ENCODE peak calls at places on chromosomes 13 and 19, in four cellular contexts. D is heart left ventricle, H is cardiac muscle cell, G is HCT116. C is an unnamed sample. For H3K9me3, the result is how much of the 10 kb centered on the place peaks cover.

GRCh38 chr13:50387124-50387581 is 371.9 kb downstream of the KCNRG start:
- DNase-seq in D (peak), H (no peak), G (no peak), C (no peak)

GRCh38 chr19:5676105-5676671 is 4.1 kb downstream of the MICOS13 start:
- DNase-seq in D (no peak), H (no peak), G (no peak), C (no peak)

GRCh38 chr13:102798653-102799543 is at the start of the genes BIVM and POGLUT2:
- DNase-seq in D (peak), H (peak), G (peak), C (peak)

GRCh38 chr19:47520343-47520806 is 5.5 kb upstream of the NAPA start:
- DNase-seq in D (no peak), H (no peak), G (no peak), C (no peak)

GRCh38 chr13:94481966-94482365 is 2.5 kb upstream of the DCT start:
- DNase-seq in D (no peak), H (peak), G (no peak), C (no peak)

GRCh38 chr19:38425810-38426466 is at the start of gene RASGRP4:
- DNase-seq in D (peak), H (peak), G (no peak), C (no peak)

GRCh38 chr19:33302974-33303790 is 848 bp upstream of the CEBPA start:
- DNase-seq in D (peak), H (peak), G (no peak), C (no peak)

GRCh38 chr13:46492946-46493345 is 60.0 kb upstream of the LRCH1 start:
- DNase-seq in D (peak), H (peak), G (peak), C (peak)

GRCh38 chr13:113114511-113115362 is 7.9 kb upstream of the F10 start:
- DNase-seq in D (peak), H (no peak), G (no peak), C (no peak)

GRCh38 chr19:51107406-51108065 is 673 bp downstream of the CTU1 start:
- DNase-seq in D (no peak), H (no peak), G (peak), C (no peak)

GRCh38 chr13:95784161-95784880 is 107.4 kb downstream of the DNAJC3 start:
- DNase-seq in D (no peak), H (peak), G (no peak), C (no peak)

GRCh38 chr19:5337886-5338595 is 2.6 kb downstream of the PTPRS start:
- DNase-seq in D (no peak), H (no peak), G (no peak), C (no peak)

GRCh38 chr13:19782049-19782726 is 557 bp downstream of the PSPC1 start:
- DNase-seq in D (peak), H (peak), G (no peak), C (no peak)

GRCh38 chr13:29595380-29596063 is at the start of gene SLC7A1:
- DNase-seq in D (peak), H (peak), G (peak), C (peak)

DNA sequence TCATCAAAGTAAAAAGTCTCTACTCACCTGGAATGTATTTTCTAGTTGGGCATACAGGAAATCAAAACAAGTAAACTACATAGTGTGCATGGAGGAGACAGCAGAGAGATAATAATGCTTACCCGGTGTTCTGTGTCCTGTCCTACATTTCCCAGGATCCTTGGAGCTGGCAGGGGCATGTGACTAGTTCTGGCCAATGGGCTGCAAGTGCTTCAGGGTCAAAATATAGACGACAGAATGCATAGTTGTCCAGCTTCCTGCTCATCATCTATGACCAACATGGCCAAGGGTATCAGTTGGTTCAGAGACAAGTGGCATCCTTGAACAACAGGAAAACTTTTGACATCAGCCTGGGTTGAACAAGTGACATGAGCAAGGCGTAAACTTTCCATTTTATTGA is 8.5 kb downstream of the ZNF317 start:
- DNase-seq in D (no peak), H (no peak), G (no peak), C (no peak)
- H3K9me3 ChIP-seq in D (under half), H (under half), G (half or more), C (under half)

DNA sequence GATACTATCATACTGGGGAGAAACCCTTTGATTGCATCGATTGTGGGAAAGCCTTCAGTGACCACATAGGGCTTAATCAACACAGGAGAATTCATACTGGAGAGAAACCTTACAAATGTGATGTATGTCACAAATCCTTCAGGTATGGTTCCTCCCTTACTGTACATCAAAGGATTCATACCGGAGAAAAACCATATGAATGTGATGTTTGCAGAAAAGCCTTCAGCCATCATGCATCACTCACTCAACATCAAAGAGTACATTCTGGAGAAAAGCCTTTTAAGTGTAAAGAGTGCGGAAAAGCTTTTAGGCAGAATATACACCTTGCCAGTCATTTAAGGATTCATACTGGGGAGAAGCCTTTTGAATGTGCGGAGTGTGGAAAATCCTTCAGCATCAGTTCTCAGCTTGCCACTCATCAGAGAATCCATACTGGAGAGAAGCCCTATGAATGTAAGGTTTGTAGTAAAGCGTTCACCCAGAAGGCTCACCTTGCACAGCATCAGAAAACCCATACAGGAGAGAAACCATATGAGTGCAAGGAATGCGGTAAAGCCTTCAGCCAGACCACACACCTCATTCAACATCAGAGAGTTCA is 12.9 kb upstream of the ZNF470 start:
- DNase-seq in D (no peak), H (no peak), G (no peak), C (no peak)
- H3K9me3 ChIP-seq in D (half or more), H (under half), G (under half), C (under half)

GRCh38 chr19:22515435-22515834 is 93.3 kb upstream of the ZNF98 start:
- DNase-seq in D (no peak), H (no peak), G (no peak), C (no peak)

GRCh38 chr19:22523940-22524339 is 101.8 kb upstream of the ZNF98 start:
- DNase-seq in D (no peak), H (no peak), G (no peak), C (no peak)

GRCh38 chr19:22517496-22518411 is 95.6 kb upstream of the ZNF98 start:
- DNase-seq in D (no peak), H (no peak), G (no peak), C (no peak)

DNA sequence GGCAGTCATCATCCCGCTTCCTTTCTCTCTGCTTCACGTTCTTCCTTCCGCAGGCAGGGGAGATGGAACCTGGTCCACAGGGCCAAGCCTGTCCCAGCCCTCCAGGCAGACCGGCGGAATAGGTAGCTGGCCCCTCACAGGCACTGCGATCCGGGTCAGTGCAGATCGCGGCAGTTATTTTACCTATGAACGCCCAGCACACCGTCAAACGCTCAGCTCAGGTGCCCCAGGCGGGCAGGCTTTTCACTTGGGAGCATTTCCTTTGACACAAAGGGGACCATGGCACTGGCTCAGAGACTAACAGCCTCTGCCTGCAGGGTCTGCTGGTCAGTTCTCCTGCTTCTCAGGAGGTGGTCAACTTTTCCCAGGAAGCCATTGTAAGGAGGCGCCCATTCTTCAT is 97.0 kb upstream of the ZNF98 start:
- DNase-seq in D (no peak), H (no peak), G (no peak), C (no peak)
- H3K9me3 ChIP-seq in D (under half), H (under half), G (under half), C (under half)

GRCh38 chr19:36340786-36341386 is 38.1 kb downstream of the ZFP14 start:
- DNase-seq in D (no peak), H (no peak), G (no peak), C (no peak)
- H3K9me3 ChIP-seq in D (half or more), H (under half), G (under half), C (under half)

GRCh38 chr19:20256606-20257005 is 89.6 kb downstream of the ZNF486 start:
- DNase-seq in D (no peak), H (no peak), G (no peak), C (no peak)
- H3K9me3 ChIP-seq in D (under half), H (under half), G (under half), C (under half)

GRCh38 chr19:52716578-52716977 is 18.3 kb downstream of the ZNF611 start:
- DNase-seq in D (no peak), H (no peak), G (no peak), C (peak)
- H3K9me3 ChIP-seq in D (under half), H (under half), G (under half), C (under half)

DNA sequence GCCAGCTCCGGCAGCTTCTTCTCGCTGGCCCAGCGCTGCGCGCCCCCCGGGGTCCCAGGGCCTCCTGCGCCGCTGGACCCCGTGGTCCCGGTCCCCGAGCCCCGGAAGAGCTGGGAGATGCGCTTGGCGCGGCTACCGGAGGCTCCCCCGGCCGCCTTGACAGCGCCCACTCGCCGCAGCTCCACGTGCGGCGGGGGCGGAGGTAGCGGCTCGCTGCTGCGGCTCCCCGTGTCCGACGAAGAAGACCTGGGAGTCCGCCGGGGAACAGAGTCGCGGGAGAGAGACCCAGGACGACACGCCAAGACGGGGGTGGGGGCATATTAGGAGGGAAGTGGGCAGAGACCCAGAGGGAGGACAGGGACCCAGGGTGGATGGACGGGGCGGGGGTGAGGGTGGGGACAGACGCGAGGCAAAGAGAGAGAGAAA is 997 bp downstream of the RASIP1 start:
- DNase-seq in D (peak), H (no peak), G (no peak), C (no peak)
- H3K9me3 ChIP-seq in D (under half), H (under half), G (under half), C (under half)

GRCh38 chr19:37389234-37389633 is 18.3 kb downstream of the ZNF527 start:
- DNase-seq in D (no peak), H (no peak), G (no peak), C (no peak)
- H3K9me3 ChIP-seq in D (half or more), H (under half), G (under half), C (under half)

C was measured in iPS DF 6.9.